ENCODE peak calls at places on chromosomes 6 and 20, in ten cellular contexts. L is lung, B is smooth muscle cell of the brain vasculature, V is activated T-cell treated with anti-CD3 and anti-CD28 coated beads for 24 hours, O is heart right ventricle, I is spleen, M is EH, W is cardiac muscle cell, H is transverse colon, Z is SJSA1. A is an unnamed sample.

GRCh38 chr6:89566930-89567634 is 71.5 kb downstream of the LYRM2 start:
- DNase-seq in W (no peak), O (no peak), H (no peak), L (no peak), Z (no peak), V (no peak), I (no peak), B (no peak), M (no peak), A (no peak)

GRCh38 chr20:44765647-44766367 is 20.1 kb downstream of the KCNK15 start:
- DNase-seq in B (no peak), O (no peak), V (no peak), I (peak), W (no peak), H (no peak), Z (no peak), L (no peak), M (no peak), A (no peak)

GRCh38 chr6:4935981-4936680 is 67.7 kb downstream of the RPP40 start:
- DNase-seq in O (no peak), M (no peak), I (no peak), H (no peak), W (no peak), V (no peak), Z (no peak), B (no peak), L (no peak), A (no peak)

GRCh38 chr6:108633436-108633835 is 72.7 kb downstream of the FOXO3 start:
- DNase-seq in O (no peak), B (no peak), Z (no peak), V (no peak), H (no peak), M (no peak), W (no peak), L (no peak), I (no peak), A (no peak)

GRCh38 chr6:42498473-42499128 is 46.9 kb upstream of the TRERF1 start:
- DNase-seq in B (no peak), H (peak), M (peak), W (peak), I (no peak), Z (no peak), L (peak), V (no peak), O (peak), A (no peak)

GRCh38 chr6:14717307-14717706 is 528.6 kb upstream of the JARID2 start:
- DNase-seq in B (no peak), W (no peak), L (no peak), I (no peak), M (no peak), Z (no peak), O (no peak), V (no peak), H (no peak), A (no peak)

GRCh38 chr20:35695245-35695749 is 3.9 kb downstream of the NFS1 start:
- DNase-seq in H (no peak), M (no peak), W (no peak), Z (no peak), B (no peak), O (no peak), L (peak), V (no peak), I (no peak), A (no peak)

GRCh38 chr6:127459231-127459641 is at the start of gene KIAA0408:
- DNase-seq in H (peak), M (peak), Z (peak), W (peak), V (no peak), I (no peak), O (peak), B (peak), L (peak), A (no peak)

GRCh38 chr6:5992551-5993225 is 14.0 kb downstream of the NRN1 start:
- DNase-seq in I (no peak), Z (no peak), M (no peak), B (no peak), W (no peak), L (no peak), H (no peak), O (no peak), V (no peak), A (no peak)

GRCh38 chr20:64093013-64093503 is 8.9 kb upstream of the LKAAEAR1 start:
- DNase-seq in H (no peak), O (no peak), W (peak), M (no peak), L (no peak), V (no peak), B (no peak), Z (no peak), I (no peak), A (no peak)

GRCh38 chr20:35952480-35953410 is 1.6 kb downstream of the SCAND1 start:
- DNase-seq in B (no peak), L (no peak), V (no peak), M (peak), O (no peak), W (peak), H (no peak), I (no peak), Z (peak), A (no peak)

GRCh38 chr6:31559958-31560696 is 12.0 kb upstream of the LTA start:
- DNase-seq in L (peak), V (no peak), H (peak), W (no peak), O (peak), I (peak), M (peak), B (no peak), Z (peak), A (peak)

GRCh38 chr6:22558288-22558882 is 11.0 kb upstream of the HDGFL1 start:
- DNase-seq in L (no peak), H (no peak), B (no peak), M (peak), W (no peak), Z (peak), I (no peak), O (no peak), V (no peak), A (no peak)

GRCh38 chr6:168273483-168274045 is 46.0 kb downstream of the DACT2 start:
- DNase-seq in O (no peak), Z (no peak), I (no peak), B (no peak), M (no peak), H (no peak), V (no peak), L (no peak), W (no peak), A (no peak)

GRCh38 chr6:116012471-116012949 is 48.2 kb downstream of the FRK start:
- DNase-seq in I (no peak), B (no peak), H (no peak), M (no peak), O (no peak), V (no peak), L (no peak), Z (peak), W (no peak), A (no peak)

GRCh38 chr6:121443953-121444590 is 8.6 kb downstream of the GJA1 start:
- DNase-seq in V (no peak), L (no peak), B (no peak), H (no peak), I (no peak), M (peak), W (no peak), Z (no peak), O (no peak), A (no peak)

GRCh38 chr6:43262000-43262779 is 18.9 kb downstream of the TTBK1 start:
- DNase-seq in M (no peak), O (no peak), W (no peak), Z (no peak), V (no peak), L (no peak), I (no peak), H (no peak), B (no peak), A (no peak)

GRCh38 chr20:12638633-12639360 is 370.0 kb upstream of the SPTLC3 start:
- DNase-seq in Z (no peak), L (no peak), O (no peak), H (no peak), M (no peak), V (no peak), I (no peak), W (no peak), B (no peak), A (no peak)

GRCh38 chr6:68729377-68729903 is 94.4 kb downstream of the ADGRB3 start:
- DNase-seq in M (no peak), W (no peak), O (no peak), Z (no peak), L (no peak), B (no peak), I (no peak), V (no peak), H (no peak), A (no peak)

GRCh38 chr6:49969588-49969987 is at the start of gene DEFB113:
- DNase-seq in B (no peak), Z (no peak), O (no peak), W (no peak), M (no peak), L (no peak), H (no peak), V (no peak), I (no peak), A (no peak)